ENCODE peak calls at places on chromosomes 12 and 14, in four cellular contexts. One of them, this sample, is unnamed. For H3K36me3, the result is how much of the 10 kb centered on the place peaks cover.

GRCh38 chr14:69812725-69813124 is 15.7 kb upstream of the SLC10A1 start:
- DNase-seq in lung: no peak
- DNase-seq in prostate gland: no peak
- DNase-seq in heart left ventricle: no peak
- DNase-seq in this sample: no peak

GRCh38 chr14:104554608-104555401 is 24.8 kb upstream of the C14orf180 start:
- DNase-seq in heart left ventricle: peak
- DNase-seq in lung: no peak
- DNase-seq in prostate gland: no peak
- DNase-seq in this sample: peak

GRCh38 chr12:124940393-124941169 is 26.1 kb upstream of the UBC start:
- DNase-seq in heart left ventricle: peak
- DNase-seq in prostate gland: peak
- DNase-seq in lung: peak
- DNase-seq in this sample: peak

GRCh38 chr12:6570264-6570887 is 2.3 kb upstream of the NOP2 start:
- DNase-seq in lung: no peak
- DNase-seq in prostate gland: no peak
- DNase-seq in heart left ventricle: no peak
- DNase-seq in this sample: peak

GRCh38 chr12:16359512-16360491 is 12.4 kb downstream of the MGST1 start:
- DNase-seq in lung: no peak
- DNase-seq in heart left ventricle: peak
- DNase-seq in prostate gland: peak
- DNase-seq in this sample: peak

GRCh38 chr14:69996197-69996596 is 117.0 kb downstream of the SMOC1 start:
- DNase-seq in heart left ventricle: no peak
- DNase-seq in prostate gland: no peak
- DNase-seq in lung: no peak
- DNase-seq in this sample: no peak

GRCh38 chr12:13250416-13250815 is 53.9 kb downstream of the EMP1 start:
- DNase-seq in prostate gland: no peak
- DNase-seq in lung: no peak
- DNase-seq in heart left ventricle: no peak
- DNase-seq in this sample: no peak

GRCh38 chr12:124563809-124564208 is 3.6 kb downstream of the NCOR2 start:
- DNase-seq in heart left ventricle: no peak
- DNase-seq in prostate gland: no peak
- DNase-seq in lung: no peak
- DNase-seq in this sample: no peak

GRCh38 chr12:111467092-111467861 is 61.6 kb downstream of the SH2B3 start:
- DNase-seq in heart left ventricle: no peak
- DNase-seq in lung: no peak
- DNase-seq in prostate gland: no peak
- DNase-seq in this sample: no peak

GRCh38 chr12:103205906-103206305 is 248.4 kb downstream of the ASCL1 start:
- DNase-seq in lung: no peak
- DNase-seq in prostate gland: no peak
- DNase-seq in heart left ventricle: no peak
- DNase-seq in this sample: no peak

DNA sequence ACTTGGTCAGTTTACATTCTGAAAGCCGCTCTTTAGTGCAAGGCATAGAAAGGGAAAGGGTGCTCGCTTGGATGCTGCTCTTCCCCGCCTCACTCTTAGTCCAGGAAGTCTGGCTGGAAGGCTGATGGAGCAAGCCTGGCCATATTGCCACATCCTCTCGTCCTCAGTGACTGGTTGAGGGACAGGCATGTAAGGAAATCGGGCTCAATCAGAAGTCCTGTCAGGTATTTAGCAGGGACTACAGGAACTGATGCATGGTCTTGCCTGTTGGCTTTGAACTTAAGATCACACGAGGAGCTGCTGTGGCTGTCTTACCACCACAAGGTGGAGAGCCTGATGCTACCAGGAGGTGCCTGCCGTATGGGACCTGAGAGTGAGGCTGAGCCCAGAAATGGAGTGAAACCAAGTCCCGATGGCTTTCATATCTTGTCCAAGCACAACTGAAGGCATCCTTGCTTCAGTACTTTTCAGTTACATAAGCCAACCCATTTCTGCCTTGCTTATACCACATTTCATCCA is 10.7 kb upstream of the C12orf75 start:
- DNase-seq in prostate gland: no peak
- DNase-seq in heart left ventricle: no peak
- DNase-seq in lung: no peak
- DNase-seq in this sample: no peak
- TF ChIP-seq CTCF in prostate gland: no peak
- TF ChIP-seq CTCF in heart left ventricle: no peak
- TF ChIP-seq CTCF in lung: no peak
- TF ChIP-seq CTCF in this sample: no peak

GRCh38 chr12:75505706-75506312 is 5.6 kb downstream of the KRR1 start:
- DNase-seq in lung: no peak
- DNase-seq in heart left ventricle: no peak
- DNase-seq in prostate gland: no peak
- DNase-seq in this sample: no peak
- H3K36me3 ChIP-seq in lung: under half
- H3K36me3 ChIP-seq in heart left ventricle: half or more
- H3K36me3 ChIP-seq in prostate gland: under half
- H3K36me3 ChIP-seq in this sample: half or more

DNA sequence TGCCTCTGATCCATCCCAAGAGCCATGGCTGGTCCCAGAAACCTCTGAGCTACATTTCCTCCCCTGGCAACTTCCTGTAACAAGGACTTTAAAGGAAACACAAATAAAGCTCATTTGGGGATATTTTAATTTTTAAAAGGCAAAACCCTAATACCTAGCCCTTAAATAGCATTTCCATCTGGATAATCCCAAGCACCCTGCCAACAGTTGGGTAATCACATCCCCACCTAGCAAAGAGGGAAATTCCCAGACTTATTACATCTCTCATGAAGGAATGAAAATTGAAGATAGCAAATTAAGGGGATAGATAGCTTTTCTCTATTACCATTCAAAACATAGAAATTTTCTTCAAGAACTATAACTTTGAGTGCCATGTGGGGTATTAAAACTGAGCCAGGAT is 213.7 kb upstream of the BMP4 start:
- DNase-seq in heart left ventricle: no peak
- DNase-seq in prostate gland: no peak
- DNase-seq in lung: no peak
- DNase-seq in this sample: no peak
- H3K27ac ChIP-seq in heart left ventricle: no peak
- H3K27ac ChIP-seq in prostate gland: no peak
- H3K27ac ChIP-seq in lung: no peak
- H3K27ac ChIP-seq in this sample: no peak

GRCh38 chr12:42023733-42024494 is 120.8 kb downstream of the GXYLT1 start:
- DNase-seq in prostate gland: peak
- DNase-seq in heart left ventricle: peak
- DNase-seq in lung: peak
- DNase-seq in this sample: peak

GRCh38 chr12:42027537-42027936 is 117.1 kb downstream of the GXYLT1 start:
- DNase-seq in lung: no peak
- DNase-seq in heart left ventricle: no peak
- DNase-seq in prostate gland: no peak
- DNase-seq in this sample: no peak

GRCh38 chr12:42020226-42020625 is 124.4 kb downstream of the GXYLT1 start:
- DNase-seq in heart left ventricle: no peak
- DNase-seq in prostate gland: no peak
- DNase-seq in lung: no peak
- DNase-seq in this sample: no peak

GRCh38 chr12:42024495-42024830 is 120.2 kb downstream of the GXYLT1 start:
- DNase-seq in heart left ventricle: no peak
- DNase-seq in prostate gland: no peak
- DNase-seq in lung: no peak
- DNase-seq in this sample: no peak
- TF ChIP-seq CTCF in heart left ventricle: no peak
- TF ChIP-seq CTCF in prostate gland: no peak
- TF ChIP-seq CTCF in lung: no peak
- TF ChIP-seq CTCF in this sample: no peak

DNA sequence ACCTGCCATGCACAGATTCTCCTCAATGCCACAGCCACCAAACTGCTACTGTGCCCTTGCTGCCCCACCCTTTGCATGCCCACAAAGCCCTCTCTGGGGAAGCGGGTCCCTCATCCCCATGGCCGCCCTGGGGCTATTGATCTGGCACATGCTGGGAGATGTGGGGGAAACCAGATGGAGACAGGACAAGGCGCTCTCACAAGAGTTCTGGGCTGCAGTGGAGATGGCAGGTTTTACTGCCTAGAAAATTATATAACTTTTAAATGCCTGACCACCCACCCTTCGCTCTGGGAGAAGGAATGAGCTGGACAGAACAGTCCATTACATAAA is 10.6 kb upstream of the PIP4K2C start:
- DNase-seq in lung: no peak
- DNase-seq in prostate gland: no peak
- DNase-seq in heart left ventricle: no peak
- DNase-seq in this sample: no peak
- H3K36me3 ChIP-seq in lung: under half
- H3K36me3 ChIP-seq in prostate gland: under half
- H3K36me3 ChIP-seq in heart left ventricle: under half
- H3K36me3 ChIP-seq in this sample: under half

GRCh38 chr12:79021021-79021420 is 156.4 kb downstream of the SYT1 start:
- DNase-seq in prostate gland: no peak
- DNase-seq in lung: no peak
- DNase-seq in heart left ventricle: no peak
- DNase-seq in this sample: no peak

GRCh38 chr12:79019672-79020071 is 155.1 kb downstream of the SYT1 start:
- DNase-seq in heart left ventricle: no peak
- DNase-seq in lung: no peak
- DNase-seq in prostate gland: no peak
- DNase-seq in this sample: no peak

GRCh38 chr12:79023784-79024183 is 159.2 kb downstream of the SYT1 start:
- DNase-seq in lung: no peak
- DNase-seq in heart left ventricle: no peak
- DNase-seq in prostate gland: no peak
- DNase-seq in this sample: no peak

GRCh38 chr12:79023261-79023660 is 158.7 kb downstream of the SYT1 start:
- DNase-seq in lung: no peak
- DNase-seq in heart left ventricle: no peak
- DNase-seq in prostate gland: no peak
- DNase-seq in this sample: no peak

DNA sequence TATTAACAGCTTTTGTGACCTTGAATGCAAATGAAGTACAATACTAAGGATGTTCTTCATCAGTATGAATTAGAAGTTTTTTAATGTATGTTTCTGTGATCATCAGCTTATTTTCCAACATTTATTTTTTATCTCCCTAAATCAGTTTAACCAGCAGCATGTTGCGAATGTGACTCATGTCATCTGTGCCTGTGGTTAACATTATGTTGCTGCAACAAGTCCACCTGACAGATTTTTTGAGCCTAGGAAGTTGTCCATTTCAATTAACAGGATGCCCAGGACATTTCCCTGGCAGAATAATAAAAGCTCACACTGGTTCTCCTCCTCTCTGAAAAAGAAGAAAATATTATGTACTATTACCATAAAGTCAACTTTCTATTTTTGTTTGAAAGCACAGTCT is 155.5 kb downstream of the SYT1 start:
- DNase-seq in heart left ventricle: no peak
- DNase-seq in prostate gland: no peak
- DNase-seq in lung: no peak
- DNase-seq in this sample: no peak
- H3K27ac ChIP-seq in heart left ventricle: no peak
- H3K27ac ChIP-seq in prostate gland: no peak
- H3K27ac ChIP-seq in lung: no peak
- H3K27ac ChIP-seq in this sample: no peak

GRCh38 chr12:3744216-3744883 is 8.6 kb downstream of the CRACR2A start:
- DNase-seq in lung: no peak
- DNase-seq in heart left ventricle: no peak
- DNase-seq in prostate gland: no peak
- DNase-seq in this sample: no peak
- TF ChIP-seq CTCF in lung: no peak
- TF ChIP-seq CTCF in heart left ventricle: no peak
- TF ChIP-seq CTCF in prostate gland: no peak
- TF ChIP-seq CTCF in this sample: no peak

GRCh38 chr14:34571771-34572170 is 32.3 kb upstream of the EAPP start:
- DNase-seq in heart left ventricle: no peak
- DNase-seq in prostate gland: no peak
- DNase-seq in lung: no peak
- DNase-seq in this sample: no peak

GRCh38 chr14:34569750-34570149 is 30.2 kb upstream of the EAPP start:
- DNase-seq in heart left ventricle: no peak
- DNase-seq in prostate gland: no peak
- DNase-seq in lung: no peak
- DNase-seq in this sample: no peak

GRCh38 chr14:34568803-34569202 is 29.3 kb upstream of the EAPP start:
- DNase-seq in heart left ventricle: no peak
- DNase-seq in lung: no peak
- DNase-seq in prostate gland: no peak
- DNase-seq in this sample: no peak
- H3K36me3 ChIP-seq in heart left ventricle: half or more
- H3K36me3 ChIP-seq in lung: under half
- H3K36me3 ChIP-seq in prostate gland: under half
- H3K36me3 ChIP-seq in this sample: half or more

GRCh38 chr14:55807992-55808391 is 228.0 kb downstream of the KTN1 start:
- DNase-seq in prostate gland: no peak
- DNase-seq in lung: no peak
- DNase-seq in heart left ventricle: no peak
- DNase-seq in this sample: no peak
- H3K27ac ChIP-seq in prostate gland: no peak
- H3K27ac ChIP-seq in lung: no peak
- H3K27ac ChIP-seq in heart left ventricle: peak
- H3K27ac ChIP-seq in this sample: no peak